ENCODE peak calls at places on chromosome 13, in eight cellular contexts. D, P, Z, H, U, Q, N and W are unnamed samples.

GRCh38 chr13:46751811-46752635 is 44.9 kb downstream of the ESD start:
- DNase-seq in Q (peak; percentile 73), U (no peak), D (no peak), H (peak; percentile 65), P (peak; percentile 40), Z (no peak), N (peak; percentile 65), W (no peak)

GRCh38 chr13:80342541-80343371 is 1.8 kb upstream of the SPRY2 start:
- DNase-seq in P (peak; percentile 86), Q (peak; percentile 52), U (peak; percentile 79), N (peak; percentile 86), D (peak; percentile 92), Z (peak; percentile 91), H (peak; percentile 14), W (peak; percentile 89)

GRCh38 chr13:42880241-42880640 is 98.9 kb downstream of the FAM216B start:
- DNase-seq in Q (no peak), H (no peak), N (no peak), Z (no peak), U (peak; percentile 40), P (no peak), D (no peak), W (no peak)

GRCh38 chr13:38979891-38980627 is 10.6 kb downstream of the STOML3 start:
- DNase-seq in P (no peak), U (no peak), H (no peak), D (no peak), Q (no peak), N (peak; percentile 9), Z (peak; percentile 90), W (peak; percentile 23)

GRCh38 chr13:111338841-111339240 is 18.4 kb downstream of the TEX29 start:
- DNase-seq in Z (no peak), P (no peak), D (peak; percentile 33), H (no peak), Q (no peak), N (no peak), U (no peak), W (no peak)

GRCh38 chr13:65914707-65915106 is 1315.4 kb downstream of the PCDH9 start:
- DNase-seq in N (peak; percentile 36), Z (no peak), D (no peak), Q (no peak), P (no peak), U (no peak), H (no peak), W (no peak)

GRCh38 chr13:50152224-50152623 is 137.0 kb downstream of the KCNRG start:
- DNase-seq in N (no peak), U (no peak), Q (no peak), D (no peak), Z (no peak), H (peak; percentile 37), P (no peak), W (no peak)

GRCh38 chr13:112160558-112160957 is 93.6 kb downstream of the SOX1 start:
- DNase-seq in P (no peak), H (no peak), N (no peak), U (no peak), Q (no peak), Z (peak; percentile 7), D (no peak), W (no peak)

GRCh38 chr13:52892925-52893324 is 44.5 kb upstream of the PCDH8 start:
- DNase-seq in U (no peak), P (no peak), Q (no peak), H (no peak), Z (no peak), N (no peak), D (no peak), W (no peak)

GRCh38 chr13:43881580-43881979 is 1.9 kb downstream of the LACC1 start:
- DNase-seq in P (no peak), Z (no peak), N (no peak), U (no peak), D (no peak), Q (no peak), H (no peak), W (no peak)

GRCh38 chr13:41311607-41312500 is 787 bp downstream of the NAA16 start:
- DNase-seq in N (peak; percentile 78), D (no peak), Z (peak; percentile 70), Q (peak; percentile 48), U (peak; percentile 49), P (peak; percentile 68), H (peak; percentile 75), W (peak; percentile 64)

GRCh38 chr13:22278336-22278929 is 607.6 kb downstream of the FGF9 start:
- DNase-seq in N (peak; percentile 58), U (peak; percentile 32), H (peak; percentile 32), P (peak; percentile 35), Z (peak; percentile 60), Q (peak; percentile 59), D (peak; percentile 73), W (peak; percentile 42)

GRCh38 chr13:64278493-64278892 is 2862.8 kb upstream of the PCDH20 start:
- DNase-seq in D (no peak), Q (no peak), P (no peak), U (no peak), H (no peak), Z (no peak), N (peak; percentile 22), W (no peak)

GRCh38 chr13:44218501-44219240 is 155.0 kb upstream of the SERP2 start:
- DNase-seq in N (no peak), H (no peak), Z (no peak), P (peak; percentile 79), D (peak; percentile 90), Q (no peak), U (no peak), W (no peak)

GRCh38 chr13:52794589-52794988 is 53.9 kb downstream of the PCDH8 start:
- DNase-seq in N (no peak), U (no peak), P (no peak), Q (no peak), D (no peak), Z (no peak), H (no peak), W (no peak)

GRCh38 chr13:110015253-110015652 is 228.9 kb upstream of the IRS2 start:
- DNase-seq in D (no peak), N (peak; percentile 17), Q (no peak), P (no peak), H (no peak), Z (no peak), U (no peak), W (no peak)

GRCh38 chr13:41465215-41465907 is 8.0 kb downstream of the RGCC start:
- DNase-seq in H (peak; percentile 94), Z (peak; percentile 8), N (peak; percentile 91), P (peak; percentile 82), Q (peak; percentile 94), D (peak; percentile 85), U (no peak), W (no peak)

GRCh38 chr13:31755803-31756212 is 16.5 kb downstream of the RXFP2 start:
- DNase-seq in Q (no peak), U (no peak), P (no peak), N (peak; percentile 84), D (no peak), Z (no peak), H (no peak), W (no peak)

GRCh38 chr13:31755211-31755610 is 15.9 kb downstream of the RXFP2 start:
- DNase-seq in Q (no peak), Z (no peak), U (no peak), H (no peak), P (no peak), D (no peak), N (no peak), W (no peak)

GRCh38 chr13:31761951-31762350 is 22.6 kb downstream of the RXFP2 start:
- DNase-seq in D (no peak), P (no peak), Z (no peak), H (no peak), N (peak; percentile 69), U (no peak), Q (no peak), W (no peak)

DNA sequence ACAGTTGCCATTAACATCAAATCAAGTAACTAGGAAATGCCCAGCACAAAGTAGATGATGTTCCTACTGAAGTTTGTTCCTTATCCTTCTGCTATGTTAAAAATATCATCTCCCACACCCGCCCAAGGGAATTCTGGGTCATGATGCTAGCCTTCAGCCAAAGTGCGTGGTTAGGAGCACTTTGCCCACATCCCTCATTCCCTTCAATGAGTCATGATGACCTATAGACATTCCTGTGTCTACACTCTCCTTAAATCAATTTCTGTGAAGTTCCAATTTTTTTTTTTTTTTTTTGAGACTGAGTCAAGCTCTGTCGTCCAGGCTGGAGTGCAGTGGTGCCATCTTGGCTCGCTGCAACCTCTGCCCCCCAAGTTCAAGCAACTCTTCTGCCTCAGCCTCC is 17.0 kb downstream of the RXFP2 start:
- DNase-seq in D (no peak), N (peak; percentile 96), Z (peak; percentile 31), H (no peak), U (no peak), P (no peak), Q (no peak), W (no peak)
- H3K27ac ChIP-seq in D (no peak overlapping the region), N (peak overlapping the region; percentile 98), Z (no peak overlapping the region), H (no peak overlapping the region), U (no peak overlapping the region), P (no peak overlapping the region), Q (no peak overlapping the region), W (no peak overlapping the region)

GRCh38 chr13:48138270-48138669 is 43.4 kb upstream of the MED4 start:
- DNase-seq in Z (no peak), N (no peak), U (no peak), H (no peak), D (no peak), P (no peak), Q (no peak), W (no peak)
- H3K27ac ChIP-seq in Z (no peak overlapping the region), N (no peak overlapping the region), U (no peak overlapping the region), H (no peak overlapping the region), D (no peak overlapping the region), P (no peak overlapping the region), Q (no peak overlapping the region), W (no peak overlapping the region)

GRCh38 chr13:21020581-21020980 is 40.8 kb downstream of the LATS2 start:
- DNase-seq in H (no peak), P (no peak), N (no peak), D (no peak), U (no peak), Q (no peak), Z (no peak), W (no peak)

GRCh38 chr13:21025539-21025938 is 35.8 kb downstream of the LATS2 start:
- DNase-seq in D (no peak), U (no peak), N (no peak), Z (no peak), P (no peak), H (no peak), Q (no peak), W (no peak)

GRCh38 chr13:21020176-21020575 is 41.2 kb downstream of the LATS2 start:
- DNase-seq in U (no peak), Q (no peak), N (peak; percentile 44), Z (no peak), H (no peak), D (no peak), P (no peak), W (no peak)

GRCh38 chr13:21022694-21023325 is 38.6 kb downstream of the LATS2 start:
- DNase-seq in U (peak; percentile 61), D (no peak), P (no peak), Q (no peak), N (no peak), H (no peak), Z (no peak), W (no peak)

GRCh38 chr13:21022056-21022693 is 39.2 kb downstream of the LATS2 start:
- DNase-seq in H (no peak), P (no peak), D (no peak), U (no peak), Q (no peak), Z (no peak), N (no peak), W (no peak)
- H3K27ac ChIP-seq in H (no peak overlapping the region), P (no peak overlapping the region), D (no peak overlapping the region), U (no peak overlapping the region), Q (no peak overlapping the region), Z (no peak overlapping the region), N (no peak overlapping the region), W (peak overlapping the region; percentile 9)

GRCh38 chr13:114024603-114025431 is 50.9 kb upstream of the C13orf46 start:
- DNase-seq in P (no peak), Q (peak; percentile 10), N (no peak), U (no peak), Z (no peak), D (no peak), H (peak; percentile 73), W (no peak)
- H3K27ac ChIP-seq in P (no peak overlapping the region), Q (no peak overlapping the region), N (no peak overlapping the region), U (no peak overlapping the region), Z (peak overlapping the region; percentile 31), D (no peak overlapping the region), H (peak overlapping the region; percentile 89), W (no peak overlapping the region)